ENCODE peak calls at places on chromosomes 13 and 19, in six cellular contexts. O, K, R, G, S and V are unnamed samples.

GRCh38 chr13:44819245-44819644 is 170.0 kb downstream of the NUFIP1 start:
- DNase-seq in K (no peak), O (no peak), R (peak; percentile 95), S (no peak), G (no peak), V (no peak)

GRCh38 chr13:112951674-112952371 is 17.2 kb upstream of the MCF2L start:
- DNase-seq in R (no peak), S (no peak), G (no peak), O (no peak), K (no peak), V (no peak)

GRCh38 chr19:4521170-4521887 is 3.0 kb upstream of the PLIN4 start:
- DNase-seq in O (no peak), S (no peak), R (no peak), K (no peak), G (no peak), V (no peak)

GRCh38 chr19:30450101-30450500 is 77.9 kb downstream of the ZNF536 start:
- DNase-seq in K (peak; percentile 14), R (no peak), G (no peak), S (no peak), O (peak; percentile 30), V (peak; percentile 40)

GRCh38 chr13:21012841-21013681 is 48.3 kb downstream of the LATS2 start:
- DNase-seq in O (no peak), K (peak; percentile 29), G (no peak), R (no peak), S (no peak), V (no peak)

GRCh38 chr13:94705081-94705751 is 7.1 kb downstream of the SOX21 start:
- DNase-seq in S (no peak), G (no peak), K (no peak), R (no peak), O (no peak), V (no peak)

GRCh38 chr13:33611016-33611805 is 206.7 kb upstream of the RFC3 start:
- DNase-seq in G (peak; percentile 22), O (no peak), R (peak; percentile 64), K (peak; percentile 26), S (no peak), V (peak; percentile 48)

GRCh38 chr19:29682236-29682895 is 17.1 kb downstream of the PLEKHF1 start:
- DNase-seq in O (no peak), S (no peak), K (no peak), R (no peak), G (no peak), V (no peak)

GRCh38 chr19:5896365-5897076 is 7.1 kb downstream of the NDUFA11 start:
- DNase-seq in K (no peak), S (no peak), G (no peak), O (no peak), R (no peak), V (no peak)

GRCh38 chr13:43815204-43815603 is 28.4 kb upstream of the ENOX1 start:
- DNase-seq in S (no peak), G (no peak), R (peak; percentile 88), K (no peak), O (no peak), V (no peak)

GRCh38 chr13:97327071-97327470 is 104.9 kb downstream of the MBNL2 start:
- DNase-seq in G (no peak), O (no peak), K (no peak), R (no peak), S (no peak), V (no peak)

GRCh38 chr13:92721610-92722009 is 505.0 kb upstream of the GPC6 start:
- DNase-seq in K (no peak), O (no peak), S (no peak), R (no peak), G (no peak), V (no peak)

GRCh38 chr13:20438801-20439200 is 86.9 kb downstream of the CRYL1 start:
- DNase-seq in G (no peak), R (no peak), O (no peak), K (no peak), S (no peak), V (no peak)

GRCh38 chr13:43388282-43389034 is 365.1 kb downstream of the DNAJC15 start:
- DNase-seq in S (no peak), K (peak; percentile 48), G (no peak), R (no peak), O (no peak), V (no peak)

GRCh38 chr19:33300016-33300981 is 2.0 kb downstream of the CEBPA start:
- DNase-seq in K (no peak), R (no peak), S (no peak), G (no peak), O (no peak), V (no peak)

GRCh38 chr13:99909836-99910619 is 61.5 kb downstream of the ZIC5 start:
- DNase-seq in K (peak; percentile 62), O (no peak), R (no peak), G (no peak), S (no peak), V (no peak)

GRCh38 chr13:112071011-112071901 is 4.3 kb downstream of the SOX1 start:
- DNase-seq in O (no peak), G (no peak), K (no peak), S (no peak), R (no peak), V (no peak)

GRCh38 chr19:17209126-17210036 is 5.8 kb upstream of the USE1 start:
- DNase-seq in G (no peak), K (no peak), S (peak; percentile 78), O (peak; percentile 39), R (peak; percentile 20), V (no peak)

GRCh38 chr19:18895828-18896341 is at the start of gene CERS1:
- DNase-seq in G (no peak), O (no peak), S (no peak), R (no peak), K (no peak), V (no peak)

GRCh38 chr13:34357435-34358232 is 539.7 kb downstream of the RFC3 start:
- DNase-seq in K (no peak), G (no peak), S (no peak), R (peak; percentile 79), O (no peak), V (no peak)

GRCh38 chr13:45194081-45194939 is 6.5 kb downstream of the KCTD4 start:
- DNase-seq in O (no peak), K (no peak), G (peak; percentile 40), S (no peak), R (peak; percentile 34), V (no peak)

GRCh38 chr19:49833594-49833993 is 15.5 kb downstream of the MED25 start:
- DNase-seq in R (no peak), S (no peak), O (no peak), G (no peak), K (no peak), V (no peak)

GRCh38 chr13:27088619-27089018 is 83.0 kb downstream of the USP12 start:
- DNase-seq in G (no peak), R (no peak), K (no peak), S (no peak), O (no peak), V (no peak)

GRCh38 chr13:75468098-75468497 is 13.9 kb downstream of the TBC1D4 start:
- DNase-seq in S (no peak), R (peak; percentile 53), O (no peak), G (no peak), K (no peak), V (no peak)

GRCh38 chr19:11010041-11010440 is 49.2 kb downstream of the SMARCA4 start:
- DNase-seq in O (no peak), R (no peak), G (no peak), K (no peak), S (no peak), V (no peak)

GRCh38 chr19:30807263-30807662 is 435.1 kb downstream of the ZNF536 start:
- DNase-seq in S (no peak), G (no peak), O (no peak), K (no peak), R (no peak), V (no peak)

GRCh38 chr19:50387176-50387867 is 3.2 kb downstream of the POLD1 start:
- DNase-seq in K (no peak), O (no peak), R (peak; percentile 63), S (no peak), G (no peak), V (no peak)

GRCh38 chr13:37348916-37349653 is 243.6 kb upstream of the CSNK1A1L start:
- DNase-seq in O (no peak), G (no peak), R (peak; percentile 49), K (no peak), S (no peak), V (no peak)

GRCh38 chr13:95033890-95034289 is 267.4 kb downstream of the ABCC4 start:
- DNase-seq in O (no peak), R (no peak), S (no peak), G (no peak), K (no peak), V (no peak)

GRCh38 chr13:45918597-45918996 is 67.0 kb upstream of the SIAH3 start:
- DNase-seq in O (no peak), G (no peak), K (no peak), S (no peak), R (no peak), V (no peak)

GRCh38 chr13:42867232-42867631 is 85.8 kb downstream of the FAM216B start:
- DNase-seq in G (no peak), S (no peak), R (no peak), K (no peak), O (no peak), V (no peak)

DNA sequence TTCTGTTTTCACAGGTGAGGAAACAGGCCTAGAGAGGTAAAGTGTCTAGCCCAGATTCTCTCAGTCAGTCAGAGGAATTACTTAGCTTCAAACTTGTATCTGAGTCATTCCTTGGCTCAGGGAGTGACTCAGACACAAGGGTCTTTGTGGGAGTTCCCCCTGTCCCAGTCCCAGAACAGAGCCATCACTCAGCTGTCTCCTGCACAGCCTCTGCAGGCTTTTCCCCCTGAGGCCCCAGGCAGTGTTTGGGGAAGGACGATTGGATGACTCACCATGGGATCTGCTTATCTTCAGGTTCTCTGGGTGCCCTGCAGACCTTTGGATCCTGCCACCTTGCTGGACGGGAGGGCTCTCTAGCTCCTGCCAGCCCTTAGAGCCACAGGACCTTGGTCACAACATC is 13.2 kb downstream of the ZNF793 start:
- DNase-seq in S (no peak), K (no peak), G (no peak), O (no peak), R (peak; percentile 28), V (no peak)
- H3K36me3 ChIP-seq in S (peaks cover 2% of the 10 kb centered on the region), K (peaks cover 23% of the 10 kb centered on the region), G (no peaks in the 10 kb centered on the region), O (no peaks in the 10 kb centered on the region), R (no peaks in the 10 kb centered on the region), V (no peaks in the 10 kb centered on the region)

GRCh38 chr19:14091885-14092462 is 1.4 kb upstream of the SAMD1 start:
- DNase-seq in S (no peak), K (peak; percentile 29), G (no peak), R (no peak), O (no peak), V (no peak)
- TF ChIP-seq CTCF in S (no peak), K (no peak), G (no peak), R (no peak), O (no peak), V (no peak)

DNA sequence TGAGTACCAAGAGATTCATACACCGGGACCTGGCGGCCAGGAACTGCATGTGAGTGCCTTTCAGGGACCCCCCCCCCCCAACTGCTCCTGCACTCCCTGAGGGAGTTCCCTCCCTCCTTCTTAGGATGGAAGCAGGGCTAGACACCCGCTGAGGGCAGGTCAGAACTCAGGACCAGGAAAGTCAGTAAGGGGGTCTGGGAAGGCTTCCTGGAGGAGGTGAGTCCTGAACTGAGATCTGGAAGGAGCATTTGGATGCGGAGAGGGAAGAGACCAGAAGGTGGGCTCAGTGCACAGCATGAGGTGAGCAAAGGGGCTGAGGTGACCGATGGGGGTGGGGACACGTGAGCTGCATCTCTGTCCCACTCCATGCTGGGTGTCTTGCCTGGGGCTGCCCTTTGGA is 10.5 kb upstream of the HNRNPUL1 start:
- DNase-seq in R (no peak), O (no peak), K (no peak), S (no peak), G (no peak), V (no peak)
- H3K36me3 ChIP-seq in R (peaks cover 80% of the 10 kb centered on the region), O (no peaks in the 10 kb centered on the region), K (no peaks in the 10 kb centered on the region), S (no peaks in the 10 kb centered on the region), G (no peaks in the 10 kb centered on the region), V (no peaks in the 10 kb centered on the region)

GRCh38 chr19:1608414-1609391 is 3.4 kb upstream of the UQCR11 start:
- DNase-seq in K (no peak), S (no peak), O (no peak), G (no peak), R (no peak), V (no peak)
- TF ChIP-seq CTCF in K (no peak), S (no peak), O (no peak), G (no peak), R (no peak), V (no peak)